ENCODE peak calls at places on chromosomes 13 and 19, in nine cellular contexts. One of them, this sample, is unnamed.

GRCh38 chr19:50513746-50514345 is at the start of gene ASPDH:
- DNase-seq in PC-3: no peak
- DNase-seq in IMR-90: no peak
- DNase-seq in choroid plexus epithelial cell: no peak
- DNase-seq in uterus: no peak
- DNase-seq in glutamatergic neuron: peak; percentile 46
- DNase-seq in bronchial epithelial cell: no peak
- DNase-seq in progenitor cell of endocrine pancreas: no peak
- DNase-seq in cardiac fibroblast: no peak
- DNase-seq in this sample: no peak

GRCh38 chr13:91184244-91184926 is 163.1 kb upstream of the MIR17HG start:
- DNase-seq in PC-3: peak; percentile 23
- DNase-seq in IMR-90: no peak
- DNase-seq in choroid plexus epithelial cell: peak; percentile 4
- DNase-seq in uterus: no peak
- DNase-seq in glutamatergic neuron: no peak
- DNase-seq in bronchial epithelial cell: no peak
- DNase-seq in progenitor cell of endocrine pancreas: no peak
- DNase-seq in cardiac fibroblast: no peak
- DNase-seq in this sample: no peak

GRCh38 chr19:3618144-3618810 is 8.3 kb downstream of the CACTIN start:
- DNase-seq in PC-3: peak; percentile 29
- DNase-seq in IMR-90: peak; percentile 29
- DNase-seq in choroid plexus epithelial cell: peak; percentile 61
- DNase-seq in uterus: peak; percentile 64
- DNase-seq in glutamatergic neuron: peak; percentile 76
- DNase-seq in bronchial epithelial cell: no peak
- DNase-seq in progenitor cell of endocrine pancreas: peak; percentile 41
- DNase-seq in cardiac fibroblast: peak; percentile 60
- DNase-seq in this sample: no peak

GRCh38 chr19:14507704-14508246 is 10.4 kb downstream of the DNAJB1 start:
- DNase-seq in PC-3: peak; percentile 97
- DNase-seq in IMR-90: peak; percentile 67
- DNase-seq in choroid plexus epithelial cell: peak; percentile 63
- DNase-seq in uterus: no peak
- DNase-seq in glutamatergic neuron: no peak
- DNase-seq in bronchial epithelial cell: peak; percentile 80
- DNase-seq in progenitor cell of endocrine pancreas: no peak
- DNase-seq in cardiac fibroblast: peak; percentile 55
- DNase-seq in this sample: peak; percentile 90

GRCh38 chr19:35556846-35557538 is 6.5 kb downstream of the ATP4A start:
- DNase-seq in PC-3: no peak
- DNase-seq in IMR-90: no peak
- DNase-seq in choroid plexus epithelial cell: no peak
- DNase-seq in uterus: no peak
- DNase-seq in glutamatergic neuron: no peak
- DNase-seq in bronchial epithelial cell: no peak
- DNase-seq in progenitor cell of endocrine pancreas: no peak
- DNase-seq in cardiac fibroblast: no peak
- DNase-seq in this sample: no peak

GRCh38 chr19:11639245-11639601 is 41.9 kb downstream of the ZNF627 start:
- DNase-seq in PC-3: no peak
- DNase-seq in IMR-90: no peak
- DNase-seq in choroid plexus epithelial cell: no peak
- DNase-seq in uterus: no peak
- DNase-seq in glutamatergic neuron: no peak
- DNase-seq in bronchial epithelial cell: no peak
- DNase-seq in progenitor cell of endocrine pancreas: no peak
- DNase-seq in cardiac fibroblast: no peak
- DNase-seq in this sample: no peak

GRCh38 chr19:6890938-6891337 is 3.6 kb downstream of the ADGRE1 start:
- DNase-seq in PC-3: no peak
- DNase-seq in IMR-90: no peak
- DNase-seq in choroid plexus epithelial cell: no peak
- DNase-seq in uterus: no peak
- DNase-seq in glutamatergic neuron: no peak
- DNase-seq in bronchial epithelial cell: no peak
- DNase-seq in progenitor cell of endocrine pancreas: no peak
- DNase-seq in cardiac fibroblast: no peak
- DNase-seq in this sample: no peak

GRCh38 chr19:6613711-6614110 is 22.8 kb upstream of the CD70 start:
- DNase-seq in PC-3: peak; percentile 69
- DNase-seq in IMR-90: no peak
- DNase-seq in choroid plexus epithelial cell: no peak
- DNase-seq in uterus: no peak
- DNase-seq in glutamatergic neuron: no peak
- DNase-seq in bronchial epithelial cell: peak; percentile 88
- DNase-seq in progenitor cell of endocrine pancreas: no peak
- DNase-seq in cardiac fibroblast: peak; percentile 42
- DNase-seq in this sample: no peak

GRCh38 chr19:30664358-30665058 is 292.3 kb downstream of the ZNF536 start:
- DNase-seq in PC-3: peak; percentile 12
- DNase-seq in IMR-90: peak; percentile 4
- DNase-seq in choroid plexus epithelial cell: peak; percentile 43
- DNase-seq in uterus: no peak
- DNase-seq in glutamatergic neuron: no peak
- DNase-seq in bronchial epithelial cell: no peak
- DNase-seq in progenitor cell of endocrine pancreas: no peak
- DNase-seq in cardiac fibroblast: peak; percentile 5
- DNase-seq in this sample: no peak

GRCh38 chr13:105087941-105088340 is 1447.5 kb downstream of the EFNB2 start:
- DNase-seq in PC-3: no peak
- DNase-seq in IMR-90: no peak
- DNase-seq in choroid plexus epithelial cell: no peak
- DNase-seq in uterus: no peak
- DNase-seq in glutamatergic neuron: no peak
- DNase-seq in bronchial epithelial cell: no peak
- DNase-seq in progenitor cell of endocrine pancreas: no peak
- DNase-seq in cardiac fibroblast: no peak
- DNase-seq in this sample: no peak

GRCh38 chr13:95643814-95644598 is 500 bp downstream of the DZIP1 start:
- DNase-seq in PC-3: no peak
- DNase-seq in IMR-90: peak; percentile 35
- DNase-seq in choroid plexus epithelial cell: peak; percentile 39
- DNase-seq in uterus: peak; percentile 22
- DNase-seq in glutamatergic neuron: peak; percentile 73
- DNase-seq in bronchial epithelial cell: no peak
- DNase-seq in progenitor cell of endocrine pancreas: peak; percentile 37
- DNase-seq in cardiac fibroblast: peak; percentile 55
- DNase-seq in this sample: peak; percentile 24

GRCh38 chr19:2243274-2244121 is 5.6 kb upstream of the AMH start:
- DNase-seq in PC-3: no peak
- DNase-seq in IMR-90: no peak
- DNase-seq in choroid plexus epithelial cell: no peak
- DNase-seq in uterus: no peak
- DNase-seq in glutamatergic neuron: peak; percentile 46
- DNase-seq in bronchial epithelial cell: no peak
- DNase-seq in progenitor cell of endocrine pancreas: no peak
- DNase-seq in cardiac fibroblast: no peak
- DNase-seq in this sample: no peak

GRCh38 chr13:93942016-93942415 is 537.5 kb downstream of the DCT start:
- DNase-seq in PC-3: no peak
- DNase-seq in IMR-90: peak; percentile 59
- DNase-seq in choroid plexus epithelial cell: no peak
- DNase-seq in uterus: no peak
- DNase-seq in glutamatergic neuron: no peak
- DNase-seq in bronchial epithelial cell: peak; percentile 1
- DNase-seq in progenitor cell of endocrine pancreas: no peak
- DNase-seq in cardiac fibroblast: peak; percentile 11
- DNase-seq in this sample: no peak

GRCh38 chr13:68199271-68199670 is 969.1 kb upstream of the PCDH9 start:
- DNase-seq in PC-3: no peak
- DNase-seq in IMR-90: no peak
- DNase-seq in choroid plexus epithelial cell: no peak
- DNase-seq in uterus: no peak
- DNase-seq in glutamatergic neuron: no peak
- DNase-seq in bronchial epithelial cell: peak; percentile 10
- DNase-seq in progenitor cell of endocrine pancreas: no peak
- DNase-seq in cardiac fibroblast: no peak
- DNase-seq in this sample: no peak

GRCh38 chr13:47136659-47136975 is 239.8 kb upstream of the HTR2A start:
- DNase-seq in PC-3: no peak
- DNase-seq in IMR-90: no peak
- DNase-seq in choroid plexus epithelial cell: no peak
- DNase-seq in uterus: no peak
- DNase-seq in glutamatergic neuron: no peak
- DNase-seq in bronchial epithelial cell: no peak
- DNase-seq in progenitor cell of endocrine pancreas: no peak
- DNase-seq in cardiac fibroblast: no peak
- DNase-seq in this sample: no peak

GRCh38 chr13:47135800-47136658 is 239.2 kb upstream of the HTR2A start:
- DNase-seq in PC-3: no peak
- DNase-seq in IMR-90: no peak
- DNase-seq in choroid plexus epithelial cell: no peak
- DNase-seq in uterus: no peak
- DNase-seq in glutamatergic neuron: no peak
- DNase-seq in bronchial epithelial cell: no peak
- DNase-seq in progenitor cell of endocrine pancreas: no peak
- DNase-seq in cardiac fibroblast: no peak
- DNase-seq in this sample: no peak

GRCh38 chr13:47139519-47139918 is 242.7 kb upstream of the HTR2A start:
- DNase-seq in PC-3: no peak
- DNase-seq in IMR-90: no peak
- DNase-seq in choroid plexus epithelial cell: no peak
- DNase-seq in uterus: no peak
- DNase-seq in glutamatergic neuron: no peak
- DNase-seq in bronchial epithelial cell: no peak
- DNase-seq in progenitor cell of endocrine pancreas: no peak
- DNase-seq in cardiac fibroblast: no peak
- DNase-seq in this sample: no peak

GRCh38 chr13:47133024-47133445 is 236.2 kb upstream of the HTR2A start:
- DNase-seq in PC-3: no peak
- DNase-seq in IMR-90: no peak
- DNase-seq in choroid plexus epithelial cell: peak; percentile 27
- DNase-seq in uterus: no peak
- DNase-seq in glutamatergic neuron: no peak
- DNase-seq in bronchial epithelial cell: no peak
- DNase-seq in progenitor cell of endocrine pancreas: no peak
- DNase-seq in cardiac fibroblast: no peak
- DNase-seq in this sample: no peak

DNA sequence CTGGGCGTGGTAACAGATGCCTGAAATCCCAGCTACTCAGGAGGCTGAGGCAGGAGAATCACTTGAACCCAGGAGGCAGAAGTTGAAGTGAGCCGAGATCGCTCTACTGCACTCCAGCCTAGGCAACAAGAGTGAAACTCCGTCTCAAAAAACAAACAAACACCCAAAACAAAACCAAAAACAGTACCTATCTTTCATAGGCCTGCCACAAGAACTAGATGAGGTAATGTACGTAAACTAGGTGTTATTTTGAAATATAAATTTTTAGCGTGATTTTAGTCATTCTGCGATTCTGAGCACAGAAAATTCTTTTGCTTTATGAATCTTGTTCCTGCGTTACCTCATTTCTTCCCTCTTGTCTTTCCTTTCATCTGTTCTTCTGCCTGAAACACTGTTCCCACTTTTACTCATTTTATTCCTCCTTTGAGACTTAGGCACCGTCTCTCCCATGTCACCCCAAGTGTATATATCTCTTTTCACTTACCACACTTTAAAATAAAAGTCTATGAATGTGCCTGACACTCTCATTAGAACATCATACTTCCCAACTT is 238.2 kb upstream of the HTR2A start:
- DNase-seq in PC-3: no peak
- DNase-seq in IMR-90: no peak
- DNase-seq in choroid plexus epithelial cell: no peak
- DNase-seq in uterus: no peak
- DNase-seq in glutamatergic neuron: no peak
- DNase-seq in bronchial epithelial cell: no peak
- DNase-seq in progenitor cell of endocrine pancreas: no peak
- DNase-seq in cardiac fibroblast: no peak
- DNase-seq in this sample: no peak
- TF ChIP-seq CTCF in PC-3: no peak
- TF ChIP-seq CTCF in IMR-90: no peak
- TF ChIP-seq CTCF in choroid plexus epithelial cell: no peak
- TF ChIP-seq CTCF in uterus: no peak
- TF ChIP-seq CTCF in glutamatergic neuron: no peak
- TF ChIP-seq CTCF in bronchial epithelial cell: no peak
- TF ChIP-seq CTCF in progenitor cell of endocrine pancreas: no peak
- TF ChIP-seq CTCF in cardiac fibroblast: no peak
- TF ChIP-seq CTCF in this sample: no peak

GRCh38 chr19:42596391-42597071 is 1.8 kb upstream of the CEACAM8 start:
- DNase-seq in PC-3: peak; percentile 24
- DNase-seq in IMR-90: no peak
- DNase-seq in choroid plexus epithelial cell: peak; percentile 22
- DNase-seq in uterus: no peak
- DNase-seq in glutamatergic neuron: peak; percentile 73
- DNase-seq in bronchial epithelial cell: peak; percentile 8
- DNase-seq in progenitor cell of endocrine pancreas: peak; percentile 48
- DNase-seq in cardiac fibroblast: peak; percentile 20
- DNase-seq in this sample: no peak
- TF ChIP-seq CTCF in PC-3: peak; percentile 81
- TF ChIP-seq CTCF in IMR-90: peak; percentile 66
- TF ChIP-seq CTCF in choroid plexus epithelial cell: peak; percentile 93
- TF ChIP-seq CTCF in uterus: peak; percentile 56
- TF ChIP-seq CTCF in glutamatergic neuron: peak; percentile 98
- TF ChIP-seq CTCF in bronchial epithelial cell: peak; percentile 98
- TF ChIP-seq CTCF in progenitor cell of endocrine pancreas: peak; percentile 92
- TF ChIP-seq CTCF in cardiac fibroblast: peak; percentile 96
- TF ChIP-seq CTCF in this sample: peak; percentile 97

GRCh38 chr19:53553865-53554791 is 16.2 kb downstream of the ZNF331 start:
- DNase-seq in PC-3: peak; percentile 82
- DNase-seq in IMR-90: peak; percentile 93
- DNase-seq in choroid plexus epithelial cell: peak; percentile 88
- DNase-seq in uterus: peak; percentile 87
- DNase-seq in glutamatergic neuron: peak; percentile 81
- DNase-seq in bronchial epithelial cell: peak; percentile 70
- DNase-seq in progenitor cell of endocrine pancreas: no peak
- DNase-seq in cardiac fibroblast: peak; percentile 95
- DNase-seq in this sample: peak; percentile 72
- TF ChIP-seq CTCF in PC-3: no peak
- TF ChIP-seq CTCF in IMR-90: no peak
- TF ChIP-seq CTCF in choroid plexus epithelial cell: no peak
- TF ChIP-seq CTCF in uterus: no peak
- TF ChIP-seq CTCF in glutamatergic neuron: no peak
- TF ChIP-seq CTCF in bronchial epithelial cell: no peak
- TF ChIP-seq CTCF in progenitor cell of endocrine pancreas: no peak
- TF ChIP-seq CTCF in cardiac fibroblast: no peak
- TF ChIP-seq CTCF in this sample: no peak

DNA sequence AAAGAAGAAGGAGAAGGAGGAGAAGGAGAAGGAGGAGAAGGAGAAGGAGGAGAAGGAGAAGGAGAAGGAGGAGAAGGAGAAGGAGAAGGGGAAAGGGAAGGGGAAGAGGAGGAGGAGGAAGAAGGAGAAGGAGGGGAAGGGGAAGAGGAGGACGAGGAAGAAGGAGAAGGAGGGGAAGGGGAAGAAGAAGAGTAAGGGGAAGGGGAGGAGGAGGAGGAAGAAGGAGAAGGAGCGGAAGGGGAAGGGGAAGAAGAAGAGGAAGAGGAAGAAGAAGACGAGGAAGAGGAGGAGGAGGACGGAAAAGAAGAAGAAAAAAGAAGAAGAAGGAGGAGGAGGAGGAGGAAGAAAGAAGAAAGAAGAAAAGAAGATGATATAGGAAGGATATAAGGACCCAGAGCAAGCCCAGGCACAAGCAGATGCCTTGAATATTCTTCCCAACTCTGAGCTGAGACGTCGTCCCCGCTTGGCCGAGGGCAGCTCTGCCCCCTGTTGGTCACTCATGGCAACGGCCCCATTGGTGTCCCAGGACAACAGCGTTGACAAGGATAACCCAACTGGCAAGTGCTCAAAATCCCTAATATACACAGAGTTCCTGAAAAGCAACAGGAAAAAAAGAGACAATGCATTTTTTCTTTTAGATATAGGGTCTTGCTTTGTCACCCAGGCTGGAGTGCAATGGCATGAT is 30.6 kb upstream of the IGSF23 start:
- DNase-seq in PC-3: peak; percentile 37
- DNase-seq in IMR-90: no peak
- DNase-seq in choroid plexus epithelial cell: peak; percentile 46
- DNase-seq in uterus: no peak
- DNase-seq in glutamatergic neuron: peak; percentile 48
- DNase-seq in bronchial epithelial cell: peak; percentile 25
- DNase-seq in progenitor cell of endocrine pancreas: no peak
- DNase-seq in cardiac fibroblast: peak; percentile 38
- DNase-seq in this sample: peak; percentile 12
- TF ChIP-seq CTCF in PC-3: peak; percentile 59
- TF ChIP-seq CTCF in IMR-90: peak; percentile 45
- TF ChIP-seq CTCF in choroid plexus epithelial cell: peak; percentile 77
- TF ChIP-seq CTCF in uterus: no peak
- TF ChIP-seq CTCF in glutamatergic neuron: peak; percentile 49
- TF ChIP-seq CTCF in bronchial epithelial cell: peak; percentile 83
- TF ChIP-seq CTCF in progenitor cell of endocrine pancreas: peak; percentile 62
- TF ChIP-seq CTCF in cardiac fibroblast: peak; percentile 88
- TF ChIP-seq CTCF in this sample: peak; percentile 85